ENCODE peak calls at places on chromosomes 2 and 18, in six cellular contexts. P, W, B, C, E and K are unnamed samples.

GRCh38 chr18:61545281-61546245 is 212.3 kb downstream of the CDH20 start:
- DNase-seq in P (no peak), W (no peak), B (no peak), C (no peak), E (no peak), K (no peak)

GRCh38 chr2:207256476-207257207 is 90.9 kb upstream of the KLF7 start:
- DNase-seq in P (no peak), W (no peak), B (no peak), C (no peak), E (no peak), K (no peak)

GRCh38 chr2:178397002-178397605 is 53.9 kb downstream of the PRKRA start:
- DNase-seq in P (no peak), W (no peak), B (no peak), C (no peak), E (no peak), K (no peak)

GRCh38 chr18:24138281-24138883 is 480 bp upstream of the CABYR start:
- DNase-seq in P (no peak), W (no peak), B (no peak), C (no peak), E (no peak), K (no peak)

GRCh38 chr2:69755862-69756467 is 14.0 kb downstream of the ANXA4 start:
- DNase-seq in P (no peak), W (peak; percentile 57), B (no peak), C (no peak), E (no peak), K (no peak)

GRCh38 chr2:196750291-196750923 is 49.1 kb downstream of the GTF3C3 start:
- DNase-seq in P (no peak), W (no peak), B (no peak), C (no peak), E (no peak), K (no peak)

GRCh38 chr2:31337860-31338259 is 76.7 kb downstream of the XDH start:
- DNase-seq in P (peak; percentile 70), W (no peak), B (peak; percentile 9), C (no peak), E (no peak), K (peak; percentile 70)

GRCh38 chr2:73268831-73269685 is 15.2 kb downstream of the FBXO41 start:
- DNase-seq in P (no peak), W (no peak), B (no peak), C (peak; percentile 89), E (peak; percentile 61), K (no peak)

GRCh38 chr2:207993141-207993763 is 32.1 kb downstream of the PLEKHM3 start:
- DNase-seq in P (no peak), W (no peak), B (no peak), C (no peak), E (no peak), K (peak; percentile 64)

GRCh38 chr2:112725545-112726457 is 5.0 kb downstream of the NT5DC4 start:
- DNase-seq in P (no peak), W (no peak), B (no peak), C (no peak), E (no peak), K (no peak)

GRCh38 chr2:239298126-239298804 is 102.6 kb downstream of the HDAC4 start:
- DNase-seq in P (no peak), W (peak; percentile 17), B (no peak), C (peak; percentile 82), E (peak; percentile 27), K (no peak)

GRCh38 chr18:36326771-36327170 is 29.3 kb downstream of the FHOD3 start:
- DNase-seq in P (no peak), W (no peak), B (no peak), C (no peak), E (no peak), K (no peak)

GRCh38 chr2:84882775-84883550 is 2.1 kb upstream of the TRABD2A start:
- DNase-seq in P (no peak), W (no peak), B (no peak), C (no peak), E (no peak), K (no peak)

GRCh38 chr2:84884396-84884795 is 3.5 kb upstream of the TRABD2A start:
- DNase-seq in P (no peak), W (no peak), B (no peak), C (no peak), E (no peak), K (no peak)

GRCh38 chr2:84881581-84882414 is 914 bp upstream of the TRABD2A start:
- DNase-seq in P (peak; percentile 66), W (peak; percentile 76), B (peak; percentile 82), C (peak; percentile 96), E (peak; percentile 78), K (peak; percentile 65)

GRCh38 chr2:84880645-84881521 is at the start of gene TRABD2A:
- DNase-seq in P (no peak), W (no peak), B (no peak), C (peak; percentile 68), E (no peak), K (no peak)

DNA sequence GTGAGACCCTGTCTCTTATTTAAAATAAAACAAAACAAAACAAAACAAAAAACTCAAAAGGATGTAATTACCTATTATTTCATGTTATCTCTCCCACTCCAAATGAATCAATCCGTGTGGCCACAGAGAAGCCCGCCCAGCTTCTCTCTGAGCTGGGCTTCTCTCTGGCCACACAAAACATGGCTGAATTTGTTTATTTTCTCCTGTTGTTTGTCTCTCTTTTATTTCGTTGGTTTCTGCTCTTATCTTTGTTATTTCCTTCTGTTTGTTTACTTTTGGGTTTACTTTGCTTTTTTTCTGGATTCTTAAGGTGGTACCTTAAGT is 1.5 kb upstream of the TRABD2A start:
- DNase-seq in P (no peak), W (no peak), B (no peak), C (no peak), E (no peak), K (no peak)
- TF ChIP-seq CTCF in P (no peak), W (no peak), B (no peak), C (no peak), E (no peak), K (no peak)

DNA sequence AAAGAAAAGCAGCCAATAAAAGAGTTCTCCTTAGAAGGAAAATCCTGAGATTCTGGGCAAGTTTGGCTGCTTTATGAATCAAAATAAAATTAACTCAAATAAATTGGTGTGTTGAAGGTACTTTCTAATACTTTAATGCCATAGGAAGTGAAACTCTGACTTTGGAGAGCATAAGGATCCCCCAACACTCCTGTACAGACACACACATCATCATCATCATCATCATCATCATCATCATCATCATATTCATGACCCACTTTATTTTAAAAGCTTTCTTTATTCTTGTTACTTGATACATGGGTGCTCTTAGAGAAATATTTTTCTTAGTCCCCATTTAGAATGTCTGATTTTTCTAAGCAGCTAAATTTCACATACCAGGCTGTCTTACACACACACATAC is 283.1 kb upstream of the CYRIA start:
- DNase-seq in P (no peak), W (no peak), B (no peak), C (no peak), E (no peak), K (no peak)
- H3K4me3 ChIP-seq in P (no peak overlapping the region), W (no peak overlapping the region), B (no peak overlapping the region), C (no peak overlapping the region), E (no peak overlapping the region), K (no peak overlapping the region)

DNA sequence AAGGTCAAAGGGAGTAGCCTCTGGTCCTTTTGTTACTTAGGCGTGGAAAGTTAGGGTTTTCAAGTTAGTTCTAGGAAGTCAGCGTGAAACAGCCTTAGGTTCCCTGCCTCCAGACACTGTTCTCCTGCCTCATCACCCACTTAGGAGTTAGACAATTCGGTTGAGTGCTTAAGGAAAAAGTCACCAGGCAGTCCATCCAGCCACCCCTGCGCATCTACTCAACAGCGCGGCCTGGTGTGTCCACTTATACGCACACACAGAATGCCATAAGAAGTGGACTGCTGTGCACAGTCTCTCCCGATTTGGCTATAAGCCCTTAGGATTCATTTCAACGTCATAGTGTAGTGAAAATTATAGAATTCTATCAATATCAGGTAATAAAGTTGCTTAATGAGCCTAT is 470.8 kb upstream of the TNP1 start:
- DNase-seq in P (no peak), W (no peak), B (no peak), C (no peak), E (no peak), K (no peak)
- TF ChIP-seq CTCF in P (no peak), W (no peak), B (no peak), C (no peak), E (no peak), K (no peak)

GRCh38 chr2:136818839-136819238 is 53.5 kb downstream of the THSD7B start:
- DNase-seq in P (no peak), W (no peak), B (no peak), C (no peak), E (no peak), K (no peak)
- H3K4me3 ChIP-seq in P (no peak overlapping the region), W (no peak overlapping the region), B (no peak overlapping the region), C (no peak overlapping the region), E (no peak overlapping the region), K (no peak overlapping the region)